ENCODE peak calls at places on chromosomes 7 and 10, in nine cellular contexts. U is choroid plexus epithelial cell, T is LNCaP clone FGC, J is SK-N-SH, R is SJSA1, N is neural progenitor cell, Z is tibial artery, C is right lobe of liver, A is spleen. M is an unnamed sample.

GRCh38 chr10:79981356-79981672 is 32.4 kb upstream of the SFTPD start:
- DNase-seq in U (no peak), T (no peak), J (no peak), R (no peak), N (no peak), Z (no peak), C (no peak), A (no peak), M (no peak)

GRCh38 chr10:113958631-113959382 is 84.9 kb upstream of the ADRB1 start:
- DNase-seq in U (peak; percentile 95), T (peak; percentile 65), J (no peak), R (peak; percentile 93), N (no peak), Z (peak; percentile 79), C (peak; percentile 79), A (no peak), M (no peak)

GRCh38 chr10:97234403-97234802 is 48.6 kb upstream of the SLIT1 start:
- DNase-seq in U (peak; percentile 74), T (peak; percentile 14), J (peak; percentile 49), R (no peak), N (peak; percentile 39), Z (no peak), C (no peak), A (no peak), M (peak; percentile 63)

GRCh38 chr7:110875346-110875745 is 215.6 kb upstream of the LRRN3 start:
- DNase-seq in U (no peak), T (no peak), J (no peak), R (no peak), N (no peak), Z (no peak), C (no peak), A (no peak), M (no peak)

GRCh38 chr7:112414855-112415490 is 35.3 kb upstream of the IFRD1 start:
- DNase-seq in U (peak; percentile 70), T (peak; percentile 45), J (peak; percentile 57), R (peak; percentile 27), N (peak; percentile 47), Z (no peak), C (no peak), A (no peak), M (peak; percentile 35)

GRCh38 chr10:90913774-90914420 is 7.0 kb downstream of the ANKRD1 start:
- DNase-seq in U (no peak), T (no peak), J (no peak), R (no peak), N (no peak), Z (no peak), C (no peak), A (no peak), M (no peak)

GRCh38 chr7:93717217-93717900 is 142.8 kb upstream of the CALCR start:
- DNase-seq in U (peak; percentile 71), T (no peak), J (no peak), R (no peak), N (no peak), Z (no peak), C (no peak), A (no peak), M (no peak)

GRCh38 chr7:37194943-37195342 is 253.7 kb downstream of the ELMO1 start:
- DNase-seq in U (no peak), T (no peak), J (no peak), R (no peak), N (no peak), Z (no peak), C (no peak), A (no peak), M (no peak)

GRCh38 chr7:128155100-128155763 is 85.8 kb upstream of the LEP start:
- DNase-seq in U (no peak), T (no peak), J (no peak), R (no peak), N (peak; percentile 38), Z (no peak), C (no peak), A (peak; percentile 62), M (no peak)

GRCh38 chr10:84237199-84238051 is 3.9 kb downstream of the LRIT1 start:
- DNase-seq in U (no peak), T (no peak), J (no peak), R (no peak), N (peak; percentile 70), Z (no peak), C (no peak), A (no peak), M (no peak)

GRCh38 chr7:18290865-18291264 is 204.7 kb upstream of the HDAC9 start:
- DNase-seq in U (no peak), T (no peak), J (no peak), R (no peak), N (no peak), Z (no peak), C (no peak), A (no peak), M (no peak)

GRCh38 chr7:18290223-18290622 is 205.3 kb upstream of the HDAC9 start:
- DNase-seq in U (no peak), T (no peak), J (no peak), R (no peak), N (no peak), Z (no peak), C (no peak), A (no peak), M (peak; percentile 83)

GRCh38 chr7:18287482-18287881 is 208.1 kb upstream of the HDAC9 start:
- DNase-seq in U (no peak), T (no peak), J (no peak), R (no peak), N (peak; percentile 4), Z (no peak), C (no peak), A (no peak), M (no peak)

GRCh38 chr7:18288322-18289037 is 207.1 kb upstream of the HDAC9 start:
- DNase-seq in U (no peak), T (no peak), J (no peak), R (no peak), N (no peak), Z (no peak), C (no peak), A (no peak), M (no peak)

GRCh38 chr7:18289801-18290200 is 205.7 kb upstream of the HDAC9 start:
- DNase-seq in U (no peak), T (no peak), J (no peak), R (no peak), N (no peak), Z (no peak), C (no peak), A (no peak), M (no peak)
- H3K4me3 ChIP-seq in U (no peak overlapping the region), T (no peak overlapping the region), J (no peak overlapping the region), R (no peak overlapping the region), N (no peak overlapping the region), Z (no peak overlapping the region), C (no peak overlapping the region), A (no peak overlapping the region), M (peak overlapping the region; percentile 43)

GRCh38 chr7:106064836-106065559 is 47.1 kb downstream of the SYPL1 start:
- DNase-seq in U (peak; percentile 82), T (no peak), J (peak; percentile 82), R (peak; percentile 69), N (peak; percentile 25), Z (peak; percentile 97), C (peak; percentile 91), A (peak; percentile 83), M (no peak)

GRCh38 chr7:106063692-106064091 is 48.4 kb downstream of the SYPL1 start:
- DNase-seq in U (no peak), T (no peak), J (no peak), R (no peak), N (no peak), Z (no peak), C (no peak), A (no peak), M (no peak)

GRCh38 chr7:106064329-106064728 is 47.8 kb downstream of the SYPL1 start:
- DNase-seq in U (no peak), T (no peak), J (peak; percentile 35), R (no peak), N (no peak), Z (no peak), C (no peak), A (peak; percentile 78), M (no peak)

GRCh38 chr7:106067678-106068077 is 44.4 kb downstream of the SYPL1 start:
- DNase-seq in U (no peak), T (no peak), J (no peak), R (no peak), N (no peak), Z (no peak), C (no peak), A (no peak), M (no peak)

DNA sequence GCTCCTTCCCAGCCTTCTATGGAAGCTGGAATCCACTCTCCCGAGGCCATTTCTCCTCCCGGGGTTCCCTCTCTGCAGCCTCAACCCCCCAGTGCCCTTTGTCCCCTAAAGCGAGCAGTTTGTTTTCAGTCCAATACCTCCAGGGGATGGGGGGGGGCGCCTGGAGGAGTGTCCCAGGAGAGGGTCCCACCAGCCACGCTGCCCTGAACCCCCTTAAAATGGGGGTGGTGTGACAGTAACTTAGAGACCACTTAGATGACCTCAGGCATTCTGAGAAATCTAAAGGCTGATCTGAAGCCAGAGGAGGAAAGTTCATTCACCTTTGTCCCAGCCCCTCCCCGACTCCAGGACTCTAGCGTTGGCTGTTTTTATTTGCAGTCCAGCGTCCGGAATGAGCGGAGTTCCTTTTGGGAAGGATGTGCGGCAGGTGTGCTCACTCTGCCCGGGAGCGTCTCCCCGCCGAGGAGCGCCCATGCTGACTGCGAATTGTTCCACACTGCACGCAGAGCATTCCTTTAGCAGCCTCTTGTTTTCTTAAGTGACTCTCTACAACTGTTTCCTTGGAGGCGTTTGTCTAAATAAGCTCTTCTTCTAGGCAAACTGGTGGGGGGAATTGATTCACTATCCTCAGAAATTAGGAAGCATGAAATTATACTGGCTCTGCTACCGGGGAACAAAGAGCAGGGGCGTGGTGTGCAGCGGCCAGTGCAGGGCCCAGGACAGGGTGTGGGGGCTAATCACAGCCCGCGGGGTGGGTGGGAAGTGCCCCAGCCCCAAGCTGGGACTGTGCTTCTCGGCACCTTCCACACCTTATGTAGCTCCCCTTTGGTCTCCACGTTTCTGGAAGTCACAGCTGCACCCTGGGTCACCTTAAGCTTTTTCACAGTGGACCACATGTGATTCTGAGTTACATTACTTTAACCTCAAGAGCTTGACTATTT is 46.3 kb downstream of the SYPL1 start:
- DNase-seq in U (peak; percentile 64), T (no peak), J (no peak), R (peak; percentile 1), N (peak; percentile 67), Z (no peak), C (peak; percentile 66), A (no peak), M (no peak)
- H3K4me3 ChIP-seq in U (peak overlapping the region; percentile 43), T (no peak overlapping the region), J (peak overlapping the region; percentile 6), R (no peak overlapping the region), N (no peak overlapping the region), Z (peak overlapping the region; percentile 31), C (peak overlapping the region; percentile 46), A (no peak overlapping the region), M (no peak overlapping the region)

GRCh38 chr7:95904099-95904498 is 131.7 kb downstream of the DYNC1I1 start:
- DNase-seq in U (no peak), T (no peak), J (no peak), R (no peak), N (no peak), Z (no peak), C (no peak), A (no peak), M (no peak)
- H3K4me3 ChIP-seq in U (no peak overlapping the region), T (no peak overlapping the region), J (no peak overlapping the region), R (no peak overlapping the region), N (no peak overlapping the region), Z (no peak overlapping the region), C (no peak overlapping the region), A (no peak overlapping the region), M (no peak overlapping the region)

DNA sequence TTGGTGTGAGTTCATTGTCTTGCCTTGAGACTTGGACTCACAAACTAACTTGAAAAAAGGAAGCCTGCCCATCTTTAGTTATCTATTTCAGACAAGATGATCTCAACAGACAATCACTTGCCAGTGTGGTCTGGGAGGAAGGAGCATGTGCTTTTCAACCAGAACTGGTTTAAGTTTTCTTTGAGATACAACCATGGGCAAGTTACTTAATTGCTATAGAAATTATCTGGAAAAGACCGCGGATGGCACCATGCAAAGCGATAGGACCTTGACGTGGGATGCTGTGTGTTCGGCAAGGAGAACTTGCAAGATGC is 77.1 kb downstream of the KIAA1549 start:
- DNase-seq in U (no peak), T (no peak), J (no peak), R (no peak), N (no peak), Z (no peak), C (no peak), A (no peak), M (no peak)
- H3K4me3 ChIP-seq in U (no peak overlapping the region), T (no peak overlapping the region), J (no peak overlapping the region), R (no peak overlapping the region), N (no peak overlapping the region), Z (no peak overlapping the region), C (no peak overlapping the region), A (no peak overlapping the region), M (peak overlapping the region; percentile 36)

M was measured in Jurkat, Clone E6-1.